ENCODE peak calls at places on chromosomes 5 and 9, in four cellular contexts. B is HepG2, Q is uterus, T is GM23338. O is an unnamed sample.

GRCh38 chr5:146338774-146339714 is at the start of gene POU4F3:
- DNase-seq in B (no peak), Q (no peak), T (peak; percentile 86), O (no peak)

GRCh38 chr9:108550111-108550510 is 305.7 kb downstream of the ACTL7B start:
- DNase-seq in B (no peak), Q (no peak), T (no peak), O (no peak)

GRCh38 chr9:95580812-95581761 is 64.3 kb upstream of the PTCH1 start:
- DNase-seq in B (no peak), Q (no peak), T (no peak), O (no peak)

GRCh38 chr5:126866837-126867236 is 89.9 kb downstream of the LMNB1 start:
- DNase-seq in B (no peak), Q (no peak), T (no peak), O (no peak)

GRCh38 chr9:116493183-116493582 is 193.9 kb upstream of the TRIM32 start:
- DNase-seq in B (no peak), Q (no peak), T (peak; percentile 30), O (no peak)

GRCh38 chr9:94904806-94905205 is 178.3 kb downstream of the AOPEP start:
- DNase-seq in B (peak; percentile 25), Q (no peak), T (no peak), O (no peak)

GRCh38 chr9:109108318-109108717 is 11.4 kb downstream of the TMEM245 start:
- DNase-seq in B (no peak), Q (no peak), T (no peak), O (no peak)

GRCh38 chr5:141650851-141651727 is at the start of gene FCHSD1:
- DNase-seq in B (peak; percentile 63), Q (peak; percentile 91), T (peak; percentile 89), O (peak; percentile 79)

GRCh38 chr9:33101104-33101951 is 24.9 kb upstream of the SMU1 start:
- DNase-seq in B (no peak), Q (no peak), T (no peak), O (no peak)

GRCh38 chr9:104073770-104074133 is 20.4 kb upstream of the SMC2 start:
- DNase-seq in B (no peak), Q (no peak), T (no peak), O (no peak)

GRCh38 chr9:110969971-110970381 is 68.3 kb downstream of the LPAR1 start:
- DNase-seq in B (peak; percentile 5), Q (peak; percentile 16), T (no peak), O (no peak)

GRCh38 chr5:177535125-177535524 is 18.4 kb upstream of the DDX41 start:
- DNase-seq in B (no peak), Q (no peak), T (no peak), O (peak; percentile 64)

GRCh38 chr5:132655821-132656773 is 1.9 kb upstream of the IL13 start:
- DNase-seq in B (no peak), Q (no peak), T (peak; percentile 72), O (peak; percentile 40)

GRCh38 chr5:12934722-12935121 is 1009.8 kb downstream of the DNAH5 start:
- DNase-seq in B (no peak), Q (no peak), T (no peak), O (no peak)

GRCh38 chr5:32711693-32712462 is 757 bp downstream of the NPR3 start:
- DNase-seq in B (no peak), Q (no peak), T (peak; percentile 52), O (no peak)

GRCh38 chr9:89756891-89757537 is 152.2 kb downstream of the GADD45G start:
- DNase-seq in B (no peak), Q (no peak), T (no peak), O (no peak)

GRCh38 chr9:99823392-99824377 is 2.0 kb downstream of the NR4A3 start:
- DNase-seq in B (no peak), Q (peak; percentile 36), T (peak; percentile 50), O (no peak)

GRCh38 chr5:112183103-112183634 is 235.9 kb downstream of the EPB41L4A start:
- DNase-seq in B (no peak), Q (no peak), T (peak; percentile 56), O (no peak)

GRCh38 chr9:74770508-74771261 is 117.0 kb downstream of the TRPM6 start:
- DNase-seq in B (peak; percentile 48), Q (no peak), T (peak; percentile 89), O (no peak)

GRCh38 chr9:37963936-37964739 is 60.2 kb upstream of the SLC25A51 start:
- DNase-seq in B (peak; percentile 94), Q (peak; percentile 30), T (no peak), O (peak; percentile 82)

GRCh38 chr5:40364441-40364840 is 315.3 kb upstream of the PTGER4 start:
- DNase-seq in B (no peak), Q (no peak), T (no peak), O (no peak)

GRCh38 chr9:34577635-34578240 is 11.8 kb downstream of the CNTFR start:
- DNase-seq in B (no peak), Q (no peak), T (peak; percentile 81), O (no peak)

GRCh38 chr5:31237159-31237558 is 43.7 kb downstream of the CDH6 start:
- DNase-seq in B (peak; percentile 6), Q (no peak), T (peak; percentile 46), O (no peak)

GRCh38 chr5:32628049-32628803 is 42.9 kb downstream of the SUB1 start:
- DNase-seq in B (peak; percentile 31), Q (no peak), T (no peak), O (no peak)

GRCh38 chr5:82356808-82357671 is 78.9 kb upstream of the RPS23 start:
- DNase-seq in B (peak; percentile 93), Q (peak; percentile 95), T (peak; percentile 27), O (no peak)

GRCh38 chr5:141084487-141084989 is 9.9 kb upstream of the PCDHB2 start:
- DNase-seq in B (peak; percentile 72), Q (peak; percentile 39), T (peak; percentile 90), O (no peak)

GRCh38 chr9:114382951-114383865 is 4.6 kb downstream of the AKNA start:
- DNase-seq in B (no peak), Q (peak; percentile 61), T (peak; percentile 83), O (no peak)
- H3K27ac ChIP-seq in B (no peak overlapping the region), Q (peak overlapping the region; percentile 97), T (peak overlapping the region; percentile 79), O (peak overlapping the region; percentile 96)

DNA sequence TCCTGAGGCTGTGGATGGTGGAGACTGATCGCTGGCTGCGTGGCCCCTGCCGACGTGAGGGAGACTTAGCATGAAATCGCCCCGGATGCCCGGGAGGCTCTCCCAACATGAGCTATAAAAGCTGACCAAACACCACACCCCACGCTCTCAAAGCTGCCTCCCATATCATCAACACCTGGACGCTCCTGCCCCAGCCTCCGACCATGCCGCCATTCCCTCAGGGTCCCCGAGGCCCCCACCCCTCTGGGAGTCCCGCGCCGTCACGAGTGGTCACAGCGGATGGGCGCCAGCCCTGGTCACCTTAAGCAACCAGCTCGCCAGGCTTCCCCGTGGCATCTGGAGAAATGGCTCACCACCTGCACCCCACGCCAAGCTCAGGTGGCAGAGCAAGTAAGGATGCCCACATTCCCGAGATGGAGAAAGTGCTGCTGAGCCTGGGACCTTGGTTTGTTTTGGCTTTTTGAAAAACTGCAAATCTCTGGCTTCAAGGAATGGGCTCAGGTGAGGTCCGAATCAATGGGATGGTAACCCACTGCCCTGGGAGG is 196.0 kb downstream of the MED10 start:
- DNase-seq in B (no peak), Q (no peak), T (no peak), O (no peak)
- TF ChIP-seq CTCF in B (no peak), Q (no peak), T (no peak), O (no peak)

DNA sequence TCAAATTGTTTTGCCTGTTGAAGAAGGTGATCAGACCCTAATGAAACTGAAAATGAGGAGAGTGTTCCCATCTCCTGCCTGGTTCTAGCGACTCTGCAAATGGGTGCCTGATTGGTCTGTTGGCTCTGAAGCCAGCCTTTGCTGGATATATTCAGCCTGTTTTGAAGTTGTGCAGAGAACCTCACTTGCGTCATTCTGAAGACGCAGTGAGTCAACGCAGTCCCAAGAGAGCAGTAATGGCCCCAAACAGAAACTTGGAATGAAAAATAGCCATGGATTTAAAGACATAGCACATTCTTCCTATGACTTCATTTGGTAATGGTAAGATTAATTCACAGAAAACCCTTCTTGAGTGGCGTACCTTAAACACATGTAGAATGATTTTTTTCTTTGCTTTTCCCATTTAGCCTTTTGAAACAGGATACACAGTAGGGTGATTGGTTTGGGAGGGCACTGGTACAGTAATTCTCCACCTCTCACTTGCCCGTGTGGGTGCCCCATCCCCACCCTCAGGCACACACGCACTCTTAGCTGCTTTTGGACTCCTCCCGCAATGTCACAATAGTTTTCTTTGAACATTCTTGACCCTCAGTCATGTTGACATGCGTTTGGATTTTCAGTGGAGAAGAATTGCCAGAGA is 54.1 kb upstream of the ABL1 start:
- DNase-seq in B (no peak), Q (peak; percentile 92), T (no peak), O (no peak)
- H3K4me3 ChIP-seq in B (no peak overlapping the region), Q (peak overlapping the region; percentile 38), T (no peak overlapping the region), O (peak overlapping the region; percentile 19)

GRCh38 chr5:128199104-128199503 is 115.5 kb downstream of the SLC12A2 start:
- DNase-seq in B (no peak), Q (no peak), T (no peak), O (no peak)

GRCh38 chr5:128202320-128202719 is 118.8 kb downstream of the SLC12A2 start:
- DNase-seq in B (no peak), Q (no peak), T (no peak), O (no peak)

GRCh38 chr5:128197911-128198522 is 114.5 kb downstream of the SLC12A2 start:
- DNase-seq in B (no peak), Q (no peak), T (no peak), O (no peak)

GRCh38 chr5:128199611-128200010 is 116.0 kb downstream of the SLC12A2 start:
- DNase-seq in B (no peak), Q (no peak), T (no peak), O (no peak)

GRCh38 chr5:128201065-128201926 is 117.7 kb downstream of the SLC12A2 start:
- DNase-seq in B (peak; percentile 23), Q (peak; percentile 79), T (peak; percentile 91), O (peak; percentile 77)
- H3K27ac ChIP-seq in B (no peak overlapping the region), Q (no peak overlapping the region), T (no peak overlapping the region), O (peak overlapping the region; percentile 23)

DNA sequence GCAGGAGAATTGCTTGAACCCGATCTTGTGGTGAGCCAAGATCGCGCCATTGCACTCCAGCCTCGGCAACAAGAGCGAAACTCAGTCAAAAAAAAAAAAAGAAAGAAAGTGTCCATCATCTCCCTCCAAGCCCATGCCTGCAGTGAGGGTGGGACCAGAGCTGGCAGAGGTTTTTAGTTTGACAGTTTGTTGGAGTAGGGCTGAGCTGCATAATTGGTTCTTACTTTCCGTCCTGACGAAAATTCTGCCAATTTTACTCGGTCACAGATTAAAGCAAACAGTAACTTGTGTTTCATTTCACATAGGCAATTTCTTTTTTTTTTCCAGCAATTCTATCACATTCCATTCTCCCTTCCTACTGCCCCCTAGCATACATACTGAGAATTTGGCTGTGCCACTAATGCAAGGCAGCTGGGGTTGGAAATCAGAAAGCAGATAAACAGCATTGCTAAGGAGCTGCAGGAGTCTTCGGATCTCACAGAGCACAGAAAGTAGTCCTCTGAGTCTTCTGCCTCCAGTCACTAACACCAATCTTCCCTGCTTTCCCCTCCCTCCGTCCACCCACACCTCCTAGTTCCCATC is 132.4 kb downstream of the FRMD3 start:
- DNase-seq in B (no peak), Q (no peak), T (peak; percentile 24), O (no peak)
- TF ChIP-seq CTCF in B (no peak), Q (no peak), T (peak; percentile 35), O (no peak)

O was measured in dorsolateral prefrontal cortex.